ENCODE peak calls at places on chromosomes 4 and X, in ten cellular contexts. Y, H, I, U, G, X, R, S, M and T are unnamed samples.

GRCh38 chr4:85367815-85368214 is 107.1 kb upstream of the ARHGAP24 start:
- DNase-seq in H (no peak), G (no peak), Y (no peak), R (no peak), I (no peak), X (no peak), S (no peak), U (no peak), M (no peak), T (no peak)

GRCh38 chrX:18160369-18160768 is 60.3 kb downstream of the BEND2 start:
- DNase-seq in S (no peak), X (no peak), H (no peak), M (no peak), U (no peak), Y (no peak), I (no peak), R (no peak), G (no peak), T (no peak)

GRCh38 chr4:175929441-175929840 is 117.4 kb upstream of the GPM6A start:
- DNase-seq in S (no peak), U (no peak), H (no peak), X (no peak), Y (no peak), M (no peak), R (no peak), G (no peak), I (no peak), T (no peak)

GRCh38 chrX:66635360-66635759 is 3.5 kb downstream of the EDA2R start:
- DNase-seq in I (no peak), S (no peak), X (no peak), R (no peak), G (no peak), Y (no peak), H (no peak), M (no peak), U (no peak), T (no peak)

GRCh38 chrX:71565634-71566033 is 12.6 kb upstream of the GCNA start:
- DNase-seq in I (no peak), M (no peak), S (no peak), X (no peak), U (no peak), H (no peak), G (no peak), Y (no peak), R (no peak), T (no peak)

GRCh38 chr4:28388471-28388870 is 1527.8 kb downstream of the STIM2 start:
- DNase-seq in X (no peak), Y (no peak), M (no peak), R (no peak), G (no peak), H (no peak), U (no peak), I (no peak), S (no peak), T (no peak)

GRCh38 chr4:88672987-88673386 is 24.6 kb downstream of the NAP1L5 start:
- DNase-seq in X (no peak), I (no peak), S (peak), M (peak), H (no peak), U (no peak), Y (peak), R (no peak), G (no peak), T (no peak)

GRCh38 chr4:176538217-176538925 is 218.6 kb downstream of the SPCS3 start:
- DNase-seq in H (no peak), G (no peak), S (no peak), X (no peak), M (no peak), U (no peak), I (no peak), Y (no peak), R (no peak), T (no peak)

GRCh38 chrX:55159556-55159955 is 60.6 kb upstream of the PAGE5 start:
- DNase-seq in X (no peak), I (no peak), S (no peak), G (no peak), M (no peak), U (no peak), H (no peak), R (no peak), Y (no peak), T (no peak)

GRCh38 chr4:173046144-173046543 is 122.5 kb upstream of the GALNT7 start:
- DNase-seq in S (no peak), R (no peak), G (no peak), U (no peak), Y (no peak), M (no peak), I (no peak), H (no peak), X (no peak), T (no peak)

GRCh38 chr4:79576480-79576803 is 168.4 kb upstream of the GK2 start:
- DNase-seq in S (no peak), G (no peak), X (no peak), U (no peak), Y (peak), H (no peak), R (no peak), M (peak), I (no peak), T (no peak)

GRCh38 chr4:152415980-152416379 is 119.9 kb downstream of the FBXW7 start:
- DNase-seq in S (no peak), X (no peak), M (no peak), R (no peak), I (no peak), Y (no peak), H (no peak), G (no peak), U (no peak), T (no peak)

GRCh38 chrX:44130189-44130588 is 157.0 kb upstream of the NDP start:
- DNase-seq in S (no peak), I (no peak), M (no peak), X (no peak), H (no peak), Y (no peak), R (no peak), U (no peak), G (no peak), T (no peak)

GRCh38 chr4:3310301-3311094 is 17.7 kb downstream of the RGS12 start:
- DNase-seq in S (peak), Y (no peak), R (peak), U (no peak), I (no peak), G (no peak), H (no peak), X (peak), M (no peak), T (no peak)

GRCh38 chrX:107700317-107700774 is 72.0 kb downstream of the PRPS1 start:
- DNase-seq in I (no peak), X (no peak), R (no peak), S (no peak), M (no peak), Y (no peak), H (no peak), U (no peak), G (no peak), T (peak)

GRCh38 chr4:92969650-92970370 is 666.0 kb downstream of the GRID2 start:
- DNase-seq in H (no peak), S (no peak), U (no peak), X (no peak), Y (no peak), M (no peak), I (no peak), G (no peak), R (no peak), T (no peak)

GRCh38 chr4:39235021-39235420 is 52.7 kb downstream of the WDR19 start:
- DNase-seq in I (no peak), H (no peak), X (no peak), U (no peak), G (no peak), M (no peak), Y (no peak), R (no peak), S (no peak), T (no peak)

GRCh38 chr4:39235701-39236100 is 53.4 kb downstream of the WDR19 start:
- DNase-seq in X (no peak), I (no peak), Y (no peak), M (no peak), G (no peak), H (no peak), S (no peak), U (no peak), R (no peak), T (no peak)

GRCh38 chr4:39233783-39234182 is 51.5 kb downstream of the WDR19 start:
- DNase-seq in G (no peak), Y (no peak), I (no peak), U (no peak), H (no peak), S (no peak), X (no peak), M (no peak), R (no peak), T (no peak)

GRCh38 chr4:39233114-39233513 is 50.8 kb downstream of the WDR19 start:
- DNase-seq in I (no peak), G (no peak), S (no peak), M (no peak), Y (no peak), X (no peak), R (no peak), U (no peak), H (no peak), T (no peak)

GRCh38 chr4:39237179-39237578 is 54.9 kb downstream of the WDR19 start:
- DNase-seq in G (no peak), I (no peak), S (no peak), X (no peak), H (no peak), M (no peak), Y (no peak), U (no peak), R (no peak), T (no peak)
- H3K27ac ChIP-seq in G (no peak), I (no peak), S (no peak), X (no peak), H (no peak), M (no peak), Y (no peak), U (no peak), R (no peak), T (no peak)

GRCh38 chr4:5460106-5460801 is 248.1 kb downstream of the EVC2 start:
- DNase-seq in I (no peak), R (no peak), Y (peak), U (no peak), H (no peak), G (no peak), X (no peak), M (peak), S (peak), T (no peak)
- TF ChIP-seq CTCF in I (peak), R (no peak), Y (peak), U (peak), H (peak), G (no peak), X (peak), M (peak), S (peak), T (no peak)

GRCh38 chrX:145727476-145727875 is 90.2 kb upstream of the SLITRK2 start:
- DNase-seq in S (no peak), H (no peak), X (no peak), Y (no peak), I (no peak), R (no peak), G (no peak), M (no peak), U (no peak), T (no peak)

GRCh38 chrX:145735036-145735435 is 82.6 kb upstream of the SLITRK2 start:
- DNase-seq in G (no peak), U (no peak), S (no peak), I (no peak), X (no peak), M (no peak), H (no peak), R (no peak), Y (no peak), T (no peak)

DNA sequence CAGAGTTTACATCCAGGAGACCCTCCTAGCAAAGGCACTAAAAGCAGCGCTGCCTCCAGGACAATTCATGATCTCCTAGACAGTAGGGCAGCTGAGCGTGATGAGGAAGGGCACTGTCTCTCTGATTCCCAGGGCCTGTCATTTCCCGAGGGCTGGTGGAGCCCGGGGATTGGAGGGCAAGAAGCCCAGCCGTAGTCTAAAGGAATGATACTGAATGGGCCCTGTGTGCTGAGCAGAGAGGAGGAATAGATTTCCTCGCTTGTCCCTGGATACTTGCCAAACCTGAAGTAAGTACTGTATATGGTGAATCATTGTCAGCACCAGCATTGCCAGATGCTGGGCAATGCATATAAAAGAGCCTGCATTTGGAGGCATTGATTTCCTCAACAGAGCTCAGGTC is 88.0 kb upstream of the SLITRK2 start:
- DNase-seq in G (no peak), M (no peak), U (no peak), X (no peak), Y (no peak), I (no peak), H (no peak), R (peak), S (no peak), T (no peak)
- H3K27ac ChIP-seq in G (no peak), M (no peak), U (no peak), X (no peak), Y (no peak), I (no peak), H (no peak), R (peak), S (no peak), T (no peak)

GRCh38 chrX:145178268-145178667 is 69.0 kb upstream of the SPANXN1 start:
- DNase-seq in Y (no peak), X (no peak), U (no peak), I (no peak), H (no peak), G (no peak), S (no peak), M (peak), R (no peak), T (no peak)
- TF ChIP-seq CTCF in Y (no peak), X (no peak), U (no peak), I (no peak), H (peak), G (no peak), S (peak), M (no peak), R (peak), T (no peak)

GRCh38 chr4:81137446-81137845 is 77.6 kb downstream of the PRKG2 start:
- DNase-seq in M (no peak), R (no peak), U (no peak), S (no peak), X (no peak), H (no peak), G (no peak), Y (no peak), I (no peak), T (no peak)
- H3K27ac ChIP-seq in M (no peak), R (no peak), U (no peak), S (no peak), X (no peak), H (no peak), G (no peak), Y (no peak), I (no peak), T (peak)

GRCh38 chr4:15142201-15142600 is 139.9 kb downstream of the CPEB2 start:
- DNase-seq in M (no peak), R (no peak), X (no peak), I (no peak), H (no peak), G (no peak), Y (no peak), U (no peak), S (no peak), T (no peak)

GRCh38 chr4:15145709-15146108 is 143.4 kb downstream of the CPEB2 start:
- DNase-seq in I (no peak), H (no peak), Y (no peak), X (no peak), M (no peak), U (no peak), G (no peak), R (no peak), S (no peak), T (no peak)

GRCh38 chr4:15144967-15145295 is 142.7 kb downstream of the CPEB2 start:
- DNase-seq in G (no peak), R (no peak), S (no peak), I (no peak), U (no peak), M (no peak), X (no peak), Y (no peak), H (no peak), T (no peak)

GRCh38 chr4:15143551-15143950 is 141.3 kb downstream of the CPEB2 start:
- DNase-seq in H (no peak), S (no peak), M (no peak), X (no peak), Y (no peak), I (no peak), U (no peak), R (no peak), G (no peak), T (no peak)

GRCh38 chr4:15144249-15144966 is 142.1 kb downstream of the CPEB2 start:
- DNase-seq in S (no peak), G (no peak), U (no peak), X (no peak), M (no peak), Y (no peak), R (no peak), I (no peak), H (no peak), T (no peak)
- TF ChIP-seq CTCF in S (no peak), G (no peak), U (no peak), X (no peak), M (no peak), Y (no peak), R (no peak), I (no peak), H (no peak), T (no peak)

DNA sequence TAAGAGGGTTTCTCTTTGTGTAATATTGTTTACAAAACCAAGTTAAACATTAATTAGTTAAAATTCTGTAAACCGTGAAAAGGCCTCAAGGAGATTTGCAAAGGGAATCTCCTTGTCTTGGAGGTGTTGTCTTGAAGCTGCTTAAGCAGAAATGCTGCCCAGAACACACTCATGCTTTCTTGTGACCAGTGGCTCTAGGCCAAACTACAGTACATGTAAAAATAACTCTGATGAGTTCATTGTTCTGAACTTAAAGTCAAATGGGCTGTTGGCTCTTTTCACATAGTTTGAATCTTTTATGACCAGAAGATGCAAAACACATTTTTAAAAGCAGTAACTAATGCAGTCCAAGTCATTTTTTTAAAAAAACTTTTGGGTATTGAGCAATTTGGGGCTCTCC is 112.5 kb upstream of the ATXN3L start:
- DNase-seq in I (no peak), X (no peak), R (no peak), U (no peak), H (no peak), G (no peak), Y (no peak), S (no peak), M (no peak), T (peak)
- H3K27ac ChIP-seq in I (peak), X (peak), R (no peak), U (peak), H (peak), G (no peak), Y (no peak), S (no peak), M (no peak), T (peak)

DNA sequence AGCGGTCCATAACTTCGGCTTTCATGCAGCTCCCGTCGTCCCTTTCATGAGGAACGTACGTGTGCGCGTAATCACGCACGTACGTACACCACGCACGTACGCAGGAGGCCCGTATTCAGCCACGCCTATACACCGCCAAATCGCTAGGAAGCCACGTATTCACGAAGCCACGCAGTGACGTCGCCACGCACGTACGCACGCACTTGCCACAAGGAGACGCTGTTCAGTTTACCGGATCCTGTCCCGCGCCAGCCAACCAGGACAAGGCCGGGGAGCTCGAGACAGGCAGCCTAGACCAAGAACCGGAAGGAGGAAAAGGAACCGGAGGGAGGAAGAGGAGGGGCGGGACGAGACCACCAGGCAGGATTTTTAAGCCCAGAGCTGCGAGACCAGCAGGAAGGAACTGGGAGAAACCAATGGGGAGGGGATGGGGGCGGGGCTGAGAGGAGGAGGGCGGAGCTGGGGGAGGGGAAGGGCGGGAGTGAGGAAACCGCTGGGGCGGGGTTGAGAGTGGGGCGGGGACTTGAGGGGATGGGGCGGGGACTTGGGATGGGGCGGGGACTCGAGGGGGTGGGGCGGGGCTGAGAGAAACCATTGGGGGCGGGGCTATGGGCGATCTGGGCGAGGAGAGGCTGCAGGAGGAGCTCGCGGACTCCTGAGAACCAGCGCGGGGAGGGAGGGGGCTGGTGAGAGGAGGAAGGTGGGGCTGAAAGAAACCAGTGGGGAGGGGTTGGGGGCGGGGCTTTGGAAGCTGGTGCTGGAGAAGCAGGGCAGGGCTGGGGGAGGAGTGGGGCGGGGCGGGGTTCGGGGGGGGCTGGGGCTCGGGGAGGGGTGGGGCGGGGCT is at the start of gene EOLA2:
- DNase-seq in R (peak), H (peak), X (peak), G (peak), M (peak), U (peak), I (peak), Y (peak), S (peak), T (peak)
- TF ChIP-seq CTCF in R (peak), H (peak), X (peak), G (peak), M (peak), U (peak), I (peak), Y (peak), S (peak), T (peak)